ENCODE peak calls at places on chromosomes 5 and 9, in seven cellular contexts. One of them, this sample, is unnamed.

GRCh38 chr5:158166424-158166823 is 307.5 kb upstream of the CLINT1 start:
- DNase-seq in ELR: no peak
- DNase-seq in bronchial epithelial cell: no peak
- DNase-seq in renal cortical epithelial cell: no peak
- DNase-seq in naive thymus-derived CD8-positive, alpha-beta T cell: no peak
- DNase-seq in nephron progenitor cell: no peak
- DNase-seq in HepG2: no peak
- DNase-seq in this sample: no peak

GRCh38 chr5:54981928-54982327 is 3.5 kb downstream of the ESM1 start:
- DNase-seq in ELR: peak
- DNase-seq in bronchial epithelial cell: no peak
- DNase-seq in renal cortical epithelial cell: no peak
- DNase-seq in naive thymus-derived CD8-positive, alpha-beta T cell: no peak
- DNase-seq in nephron progenitor cell: no peak
- DNase-seq in HepG2: no peak
- DNase-seq in this sample: no peak

GRCh38 chr5:33010851-33011250 is 299.7 kb downstream of the NPR3 start:
- DNase-seq in ELR: peak
- DNase-seq in bronchial epithelial cell: no peak
- DNase-seq in renal cortical epithelial cell: no peak
- DNase-seq in naive thymus-derived CD8-positive, alpha-beta T cell: no peak
- DNase-seq in nephron progenitor cell: no peak
- DNase-seq in HepG2: no peak
- DNase-seq in this sample: no peak

GRCh38 chr5:80481019-80481893 is 6.6 kb upstream of the FAM151B start:
- DNase-seq in ELR: peak
- DNase-seq in bronchial epithelial cell: peak
- DNase-seq in renal cortical epithelial cell: peak
- DNase-seq in naive thymus-derived CD8-positive, alpha-beta T cell: no peak
- DNase-seq in nephron progenitor cell: no peak
- DNase-seq in HepG2: peak
- DNase-seq in this sample: peak

GRCh38 chr5:149913449-149914419 is 30.9 kb downstream of the PDE6A start:
- DNase-seq in ELR: peak
- DNase-seq in bronchial epithelial cell: no peak
- DNase-seq in renal cortical epithelial cell: peak
- DNase-seq in naive thymus-derived CD8-positive, alpha-beta T cell: no peak
- DNase-seq in nephron progenitor cell: no peak
- DNase-seq in HepG2: no peak
- DNase-seq in this sample: no peak

GRCh38 chr9:124332756-124333155 is 75.0 kb downstream of the NEK6 start:
- DNase-seq in ELR: no peak
- DNase-seq in bronchial epithelial cell: no peak
- DNase-seq in renal cortical epithelial cell: no peak
- DNase-seq in naive thymus-derived CD8-positive, alpha-beta T cell: no peak
- DNase-seq in nephron progenitor cell: no peak
- DNase-seq in HepG2: no peak
- DNase-seq in this sample: no peak

GRCh38 chr9:37412431-37413151 is 9.9 kb upstream of the GRHPR start:
- DNase-seq in ELR: peak
- DNase-seq in bronchial epithelial cell: no peak
- DNase-seq in renal cortical epithelial cell: peak
- DNase-seq in naive thymus-derived CD8-positive, alpha-beta T cell: no peak
- DNase-seq in nephron progenitor cell: no peak
- DNase-seq in HepG2: no peak
- DNase-seq in this sample: peak

GRCh38 chr5:61280766-61281427 is 51.2 kb upstream of the ZSWIM6 start:
- DNase-seq in ELR: peak
- DNase-seq in bronchial epithelial cell: peak
- DNase-seq in renal cortical epithelial cell: peak
- DNase-seq in naive thymus-derived CD8-positive, alpha-beta T cell: no peak
- DNase-seq in nephron progenitor cell: no peak
- DNase-seq in HepG2: no peak
- DNase-seq in this sample: peak

GRCh38 chr9:79061766-79062165 is 510.0 kb upstream of the TLE4 start:
- DNase-seq in ELR: peak
- DNase-seq in bronchial epithelial cell: peak
- DNase-seq in renal cortical epithelial cell: no peak
- DNase-seq in naive thymus-derived CD8-positive, alpha-beta T cell: no peak
- DNase-seq in nephron progenitor cell: no peak
- DNase-seq in HepG2: no peak
- DNase-seq in this sample: peak

GRCh38 chr9:118302721-118303120 is 598.5 kb downstream of the TLR4 start:
- DNase-seq in ELR: no peak
- DNase-seq in bronchial epithelial cell: no peak
- DNase-seq in renal cortical epithelial cell: no peak
- DNase-seq in naive thymus-derived CD8-positive, alpha-beta T cell: no peak
- DNase-seq in nephron progenitor cell: no peak
- DNase-seq in HepG2: no peak
- DNase-seq in this sample: no peak

GRCh38 chr5:34503379-34504346 is 152.5 kb upstream of the RAI14 start:
- DNase-seq in ELR: no peak
- DNase-seq in bronchial epithelial cell: no peak
- DNase-seq in renal cortical epithelial cell: peak
- DNase-seq in naive thymus-derived CD8-positive, alpha-beta T cell: no peak
- DNase-seq in nephron progenitor cell: no peak
- DNase-seq in HepG2: no peak
- DNase-seq in this sample: no peak

GRCh38 chr5:56066931-56067450 is 72.2 kb upstream of the IL6ST start:
- DNase-seq in ELR: no peak
- DNase-seq in bronchial epithelial cell: no peak
- DNase-seq in renal cortical epithelial cell: no peak
- DNase-seq in naive thymus-derived CD8-positive, alpha-beta T cell: no peak
- DNase-seq in nephron progenitor cell: no peak
- DNase-seq in HepG2: no peak
- DNase-seq in this sample: no peak

GRCh38 chr5:14417232-14417730 is 164.3 kb upstream of the OTULINL start:
- DNase-seq in ELR: no peak
- DNase-seq in bronchial epithelial cell: no peak
- DNase-seq in renal cortical epithelial cell: no peak
- DNase-seq in naive thymus-derived CD8-positive, alpha-beta T cell: no peak
- DNase-seq in nephron progenitor cell: no peak
- DNase-seq in HepG2: no peak
- DNase-seq in this sample: no peak

GRCh38 chr9:34072868-34073590 is 24.3 kb upstream of the UBAP2 start:
- DNase-seq in ELR: peak
- DNase-seq in bronchial epithelial cell: peak
- DNase-seq in renal cortical epithelial cell: peak
- DNase-seq in naive thymus-derived CD8-positive, alpha-beta T cell: no peak
- DNase-seq in nephron progenitor cell: peak
- DNase-seq in HepG2: peak
- DNase-seq in this sample: peak

GRCh38 chr5:1314564-1314982 is 19.7 kb upstream of the TERT start:
- DNase-seq in ELR: no peak
- DNase-seq in bronchial epithelial cell: no peak
- DNase-seq in renal cortical epithelial cell: no peak
- DNase-seq in naive thymus-derived CD8-positive, alpha-beta T cell: peak
- DNase-seq in nephron progenitor cell: no peak
- DNase-seq in HepG2: no peak
- DNase-seq in this sample: no peak

GRCh38 chr5:68139601-68140441 is 75.7 kb upstream of the PIK3R1 start:
- DNase-seq in ELR: no peak
- DNase-seq in bronchial epithelial cell: peak
- DNase-seq in renal cortical epithelial cell: no peak
- DNase-seq in naive thymus-derived CD8-positive, alpha-beta T cell: no peak
- DNase-seq in nephron progenitor cell: no peak
- DNase-seq in HepG2: no peak
- DNase-seq in this sample: peak

GRCh38 chr5:178279723-178280438 is 47.3 kb upstream of the PHYKPL start:
- DNase-seq in ELR: peak
- DNase-seq in bronchial epithelial cell: peak
- DNase-seq in renal cortical epithelial cell: peak
- DNase-seq in naive thymus-derived CD8-positive, alpha-beta T cell: peak
- DNase-seq in nephron progenitor cell: peak
- DNase-seq in HepG2: peak
- DNase-seq in this sample: peak

GRCh38 chr9:120892748-120893584 is 16.0 kb upstream of the PHF19 start:
- DNase-seq in ELR: peak
- DNase-seq in bronchial epithelial cell: peak
- DNase-seq in renal cortical epithelial cell: peak
- DNase-seq in naive thymus-derived CD8-positive, alpha-beta T cell: peak
- DNase-seq in nephron progenitor cell: no peak
- DNase-seq in HepG2: no peak
- DNase-seq in this sample: peak

GRCh38 chr5:104452554-104452953 is 890.0 kb upstream of the NUDT12 start:
- DNase-seq in ELR: no peak
- DNase-seq in bronchial epithelial cell: no peak
- DNase-seq in renal cortical epithelial cell: no peak
- DNase-seq in naive thymus-derived CD8-positive, alpha-beta T cell: no peak
- DNase-seq in nephron progenitor cell: no peak
- DNase-seq in HepG2: no peak
- DNase-seq in this sample: no peak

GRCh38 chr5:75281716-75282465 is 45.2 kb upstream of the ANKRD31 start:
- DNase-seq in ELR: peak
- DNase-seq in bronchial epithelial cell: peak
- DNase-seq in renal cortical epithelial cell: peak
- DNase-seq in naive thymus-derived CD8-positive, alpha-beta T cell: no peak
- DNase-seq in nephron progenitor cell: no peak
- DNase-seq in HepG2: peak
- DNase-seq in this sample: no peak

GRCh38 chr5:10648806-10649517 is 85.1 kb downstream of the ANKRD33B start:
- DNase-seq in ELR: no peak
- DNase-seq in bronchial epithelial cell: no peak
- DNase-seq in renal cortical epithelial cell: no peak
- DNase-seq in naive thymus-derived CD8-positive, alpha-beta T cell: no peak
- DNase-seq in nephron progenitor cell: no peak
- DNase-seq in HepG2: no peak
- DNase-seq in this sample: no peak

GRCh38 chr9:121648172-121648571 is 3.3 kb upstream of the DAB2IP start:
- DNase-seq in ELR: no peak
- DNase-seq in bronchial epithelial cell: no peak
- DNase-seq in renal cortical epithelial cell: no peak
- DNase-seq in naive thymus-derived CD8-positive, alpha-beta T cell: peak
- DNase-seq in nephron progenitor cell: no peak
- DNase-seq in HepG2: no peak
- DNase-seq in this sample: no peak

GRCh38 chr5:31232273-31232888 is 38.9 kb downstream of the CDH6 start:
- DNase-seq in ELR: peak
- DNase-seq in bronchial epithelial cell: peak
- DNase-seq in renal cortical epithelial cell: peak
- DNase-seq in naive thymus-derived CD8-positive, alpha-beta T cell: no peak
- DNase-seq in nephron progenitor cell: peak
- DNase-seq in HepG2: peak
- DNase-seq in this sample: peak

GRCh38 chr5:16983972-16984371 is 47.9 kb upstream of the MYO10 start:
- DNase-seq in ELR: no peak
- DNase-seq in bronchial epithelial cell: peak
- DNase-seq in renal cortical epithelial cell: no peak
- DNase-seq in naive thymus-derived CD8-positive, alpha-beta T cell: no peak
- DNase-seq in nephron progenitor cell: no peak
- DNase-seq in HepG2: no peak
- DNase-seq in this sample: no peak

GRCh38 chr5:169945831-169946261 is 34.4 kb downstream of the INSYN2B start:
- DNase-seq in ELR: peak
- DNase-seq in bronchial epithelial cell: peak
- DNase-seq in renal cortical epithelial cell: peak
- DNase-seq in naive thymus-derived CD8-positive, alpha-beta T cell: no peak
- DNase-seq in nephron progenitor cell: peak
- DNase-seq in HepG2: no peak
- DNase-seq in this sample: peak

This sample was measured in RWPE1.